ENCODE peak calls at places on chromosomes 1 and 21, in five cellular contexts. C, B, D, M and H are unnamed samples.

GRCh38 chr1:222454196-222454595 is 93.7 kb downstream of the HHIPL2 start:
- DNase-seq in M (no peak), C (no peak), D (no peak), B (no peak), H (no peak)

GRCh38 chr1:216742625-216743024 is 19.4 kb upstream of the ESRRG start:
- DNase-seq in B (no peak), C (no peak), D (no peak), M (no peak), H (peak; percentile 22)

GRCh38 chr1:199205740-199206139 is 566.9 kb downstream of the PTPRC start:
- DNase-seq in C (no peak), B (no peak), D (no peak), M (no peak), H (no peak)

GRCh38 chr1:200660719-200661118 is 9.0 kb downstream of the DDX59 start:
- DNase-seq in C (no peak), M (no peak), B (no peak), D (no peak), H (no peak)

GRCh38 chr1:64631346-64632052 is 113.4 kb upstream of the RAVER2 start:
- DNase-seq in C (no peak), B (no peak), M (no peak), D (no peak), H (no peak)

GRCh38 chr21:43752758-43753438 is 23.2 kb downstream of the CSTB start:
- DNase-seq in D (no peak), B (no peak), C (no peak), M (no peak), H (no peak)

GRCh38 chr1:20836230-20836629 is 49.1 kb upstream of the HP1BP3 start:
- DNase-seq in D (no peak), B (no peak), M (no peak), C (no peak), H (no peak)

GRCh38 chr1:3026124-3026523 is 4.9 kb downstream of the ACTRT2 start:
- DNase-seq in M (no peak), C (no peak), B (no peak), D (no peak), H (no peak)

GRCh38 chr1:34655206-34655909 is 99.5 kb upstream of the GJB5 start:
- DNase-seq in D (no peak), B (no peak), M (no peak), C (no peak), H (no peak)

GRCh38 chr21:35178812-35179211 is 129.7 kb upstream of the RUNX1 start:
- DNase-seq in C (no peak), M (no peak), D (no peak), B (no peak), H (no peak)

GRCh38 chr21:45100866-45101265 is 26.5 kb downstream of the ADARB1 start:
- DNase-seq in B (no peak), D (no peak), M (no peak), C (no peak), H (no peak)

GRCh38 chr21:45097827-45098387 is 23.5 kb downstream of the ADARB1 start:
- DNase-seq in M (no peak), D (no peak), B (no peak), C (no peak), H (no peak)

GRCh38 chr21:45095505-45095904 is 21.1 kb downstream of the ADARB1 start:
- DNase-seq in D (no peak), C (no peak), M (no peak), B (no peak), H (no peak)

GRCh38 chr21:45096216-45096615 is 21.8 kb downstream of the ADARB1 start:
- DNase-seq in D (no peak), B (no peak), C (no peak), M (no peak), H (no peak)

DNA sequence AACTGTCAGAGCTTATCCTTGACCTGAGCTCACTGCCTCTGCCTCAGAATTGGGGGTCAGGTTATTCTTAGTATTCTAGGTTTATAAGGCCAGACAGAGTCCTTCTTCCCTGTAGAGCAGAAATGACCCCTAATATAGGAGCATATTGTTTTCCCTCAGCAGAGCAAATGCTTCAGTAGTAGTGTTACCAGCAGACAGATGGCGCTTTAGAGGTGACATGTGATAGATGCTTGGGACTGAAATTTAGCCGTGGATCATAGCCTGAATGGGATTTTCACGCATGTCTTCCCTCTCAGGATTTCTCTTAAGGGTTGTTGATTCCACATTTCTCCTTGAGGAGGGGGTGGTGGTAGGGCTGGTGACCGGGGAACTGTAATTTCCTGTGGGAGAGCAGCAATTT is 24.5 kb downstream of the ADARB1 start:
- DNase-seq in D (peak; percentile 47), M (no peak), B (peak; percentile 32), C (no peak), H (peak; percentile 58)
- TF ChIP-seq CTCF in D (peak; percentile 67), M (peak; percentile 62), B (peak; percentile 57), C (peak; percentile 33), H (peak; percentile 66)

DNA sequence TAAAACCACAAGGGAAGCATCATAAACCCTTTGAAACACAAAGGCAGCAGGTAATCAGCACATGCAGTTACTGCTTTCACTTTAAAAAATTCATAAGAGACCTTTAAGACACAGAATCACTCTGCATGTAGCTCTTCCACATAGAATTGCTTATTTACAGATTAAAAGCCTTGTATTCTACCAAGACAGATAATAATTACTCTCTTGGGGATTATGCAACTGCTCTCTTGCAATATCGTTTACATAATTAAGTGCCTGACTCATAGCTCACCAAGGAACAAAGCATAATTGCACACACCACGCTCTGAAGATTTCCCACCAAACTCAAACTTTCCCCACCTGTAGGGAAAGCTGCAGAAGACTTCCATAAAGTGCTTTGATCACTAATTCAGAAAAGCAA is 87.9 kb downstream of the VAV3 start:
- DNase-seq in B (no peak), D (no peak), C (no peak), M (no peak), H (no peak)
- TF ChIP-seq JUNB in B (no peak), D (no peak), C (no peak), M (peak; percentile 37), H (no peak)

GRCh38 chr1:230568008-230568407 is 74.3 kb upstream of the COG2 start:
- DNase-seq in D (peak; percentile 19), C (peak; percentile 14), B (peak; percentile 24), M (no peak), H (peak; percentile 57)
- TF ChIP-seq CTCF in D (peak; percentile 35), C (no peak), B (peak; percentile 53), M (peak; percentile 24), H (peak; percentile 43)

DNA sequence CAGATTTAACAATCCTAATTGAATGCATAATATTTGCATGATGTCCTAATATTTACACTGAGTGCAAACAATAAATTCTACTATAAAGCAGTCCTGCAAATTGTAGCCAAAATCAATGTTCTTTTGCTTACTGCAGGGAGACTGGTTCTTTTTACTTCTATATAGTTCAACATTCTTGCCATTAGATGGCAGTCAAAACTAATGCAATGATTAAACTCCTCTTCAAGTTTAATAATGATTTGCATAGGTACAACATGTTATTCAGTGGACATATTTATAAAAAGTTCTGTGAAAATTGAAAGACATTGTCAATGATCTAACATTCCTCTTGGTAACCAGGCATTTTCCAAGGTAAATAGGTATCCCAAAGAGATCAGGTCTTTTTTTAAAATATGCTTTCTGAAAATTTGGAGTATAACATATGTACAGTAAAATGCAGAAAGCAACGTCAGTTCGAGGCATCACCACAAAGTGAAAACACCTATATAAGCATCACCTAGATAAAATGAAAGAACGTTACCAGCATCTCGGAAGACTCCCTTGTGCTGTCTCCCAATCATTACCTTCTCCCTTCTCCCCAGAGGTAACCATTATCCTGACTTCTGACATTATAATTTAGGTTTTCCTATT is 9.8 kb upstream of the FNBP1L start:
- DNase-seq in C (peak; percentile 47), M (no peak), B (peak; percentile 49), D (peak; percentile 52), H (peak; percentile 64)
- TF ChIP-seq JUNB in C (no peak), M (no peak), B (no peak), D (no peak), H (no peak)

DNA sequence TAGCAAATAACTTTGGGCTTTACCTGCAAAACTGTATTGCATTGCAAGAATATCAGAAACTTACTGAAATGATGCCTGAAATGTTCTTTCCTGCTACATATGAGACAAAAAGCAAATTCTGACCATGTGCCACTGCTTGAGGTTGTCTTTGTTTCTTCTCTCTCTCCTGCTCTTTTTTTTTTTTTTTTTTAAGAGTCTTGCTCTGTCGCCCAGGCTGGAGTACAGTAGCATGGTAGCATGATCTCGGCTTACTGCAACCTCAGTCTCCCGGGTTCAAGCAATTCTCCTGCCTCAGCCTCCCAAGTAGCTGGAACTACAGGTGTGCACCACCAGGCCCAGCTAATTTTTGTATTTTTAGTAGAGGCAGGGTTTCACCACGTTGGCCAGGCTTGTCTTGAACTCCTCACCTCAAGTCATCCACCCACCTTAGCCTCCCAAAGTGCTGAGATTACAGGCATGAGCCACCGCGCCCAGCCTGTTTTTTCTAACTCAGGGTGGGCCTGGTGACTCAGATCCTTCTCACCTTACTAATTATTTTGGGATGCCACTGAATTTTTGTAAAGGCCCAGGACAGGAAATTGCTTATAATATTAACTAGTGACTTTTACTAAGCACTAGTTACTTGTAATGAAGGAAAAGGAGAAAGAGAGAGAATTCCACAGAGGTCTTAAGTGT is 35.9 kb downstream of the DNASE2B start:
- DNase-seq in B (no peak), M (no peak), D (no peak), C (no peak), H (no peak)
- TF ChIP-seq CTCF in B (no peak), M (no peak), D (no peak), C (no peak), H (no peak)

GRCh38 chr1:232178191-232178590 is 451.7 kb downstream of the SIPA1L2 start:
- DNase-seq in M (no peak), B (no peak), C (no peak), D (no peak), H (no peak)

GRCh38 chr1:232177438-232177837 is 452.5 kb downstream of the SIPA1L2 start:
- DNase-seq in B (no peak), D (no peak), C (no peak), M (no peak), H (no peak)

GRCh38 chr1:232183266-232183800 is 446.6 kb downstream of the SIPA1L2 start:
- DNase-seq in D (no peak), B (no peak), C (no peak), M (no peak), H (no peak)

GRCh38 chr1:232182206-232182605 is 447.7 kb downstream of the SIPA1L2 start:
- DNase-seq in M (no peak), B (no peak), D (no peak), C (no peak), H (no peak)

GRCh38 chr1:232179896-232180760 is 449.8 kb downstream of the SIPA1L2 start:
- DNase-seq in M (no peak), D (no peak), C (no peak), B (no peak), H (peak; percentile 8)
- TF ChIP-seq JUNB in M (no peak), D (no peak), C (no peak), B (no peak), H (no peak)